ENCODE peak calls at places on chromosome 7, in four cellular contexts. C, B, L and G are unnamed samples.

GRCh38 chr7:43761382-43761781 is 2.9 kb downstream of the BLVRA start:
- DNase-seq in C (no peak), B (no peak), L (no peak), G (no peak)

GRCh38 chr7:128236924-128237586 is 4.0 kb upstream of the LEP start:
- DNase-seq in C (peak; percentile 4), B (no peak), L (peak; percentile 51), G (no peak)

GRCh38 chr7:26305048-26305868 is 13.6 kb downstream of the SNX10 start:
- DNase-seq in C (no peak), B (no peak), L (no peak), G (no peak)

GRCh38 chr7:27219821-27220220 is 19.9 kb upstream of the HOXA13 start:
- DNase-seq in C (no peak), B (no peak), L (no peak), G (no peak)

GRCh38 chr7:51619880-51620279 is 303.3 kb upstream of the COBL start:
- DNase-seq in C (no peak), B (no peak), L (no peak), G (no peak)

GRCh38 chr7:45709168-45710034 is 135.2 kb downstream of the ADCY1 start:
- DNase-seq in C (no peak), B (no peak), L (no peak), G (peak; percentile 31)

GRCh38 chr7:29839302-29839701 is 33.0 kb downstream of the WIPF3 start:
- DNase-seq in C (no peak), B (no peak), L (no peak), G (peak; percentile 12)

GRCh38 chr7:3430588-3430987 is 129.5 kb downstream of the SDK1 start:
- DNase-seq in C (no peak), B (no peak), L (no peak), G (no peak)

GRCh38 chr7:127792528-127793342 is 140.7 kb downstream of the SND1 start:
- DNase-seq in C (peak; percentile 6), B (no peak), L (no peak), G (peak; percentile 20)